ENCODE peak calls at places on chromosomes 3 and 15, in nine cellular contexts. D is A549, V is DND-41, S is heart left ventricle, U is trophoblast cell, I is suprapubic skin, W is cardiac muscle cell, L is PC-9, E is left lung. A is an unnamed sample.

GRCh38 chr15:32908921-32909320 is 191.1 kb downstream of the GREM1 start:
- DNase-seq in D (no peak), V (no peak), S (no peak), U (no peak), I (no peak), W (peak), L (no peak), E (no peak), A (no peak)

GRCh38 chr3:90007786-90008499 is 900.5 kb downstream of the EPHA3 start:
- DNase-seq in D (no peak), V (no peak), S (peak), U (no peak), I (no peak), W (peak), L (no peak), E (no peak), A (no peak)

GRCh38 chr15:85276508-85276907 is 103.9 kb upstream of the AKAP13 start:
- DNase-seq in D (no peak), V (no peak), S (no peak), U (no peak), I (no peak), W (no peak), L (no peak), E (no peak), A (no peak)

GRCh38 chr3:146159037-146159436 is 1.9 kb downstream of the PLOD2 start:
- DNase-seq in D (no peak), V (no peak), S (no peak), U (no peak), I (no peak), W (no peak), L (no peak), E (no peak), A (no peak)

GRCh38 chr15:83671603-83672002 is 17.7 kb downstream of the ADAMTSL3 start:
- DNase-seq in D (no peak), V (no peak), S (no peak), U (no peak), I (no peak), W (no peak), L (no peak), E (no peak), A (no peak)

GRCh38 chr3:36814071-36814717 is 49.8 kb upstream of the DCLK3 start:
- DNase-seq in D (no peak), V (no peak), S (no peak), U (no peak), I (no peak), W (no peak), L (no peak), E (no peak), A (no peak)

GRCh38 chr3:70982700-70983140 is 600.8 kb downstream of the FOXP1 start:
- DNase-seq in D (peak), V (no peak), S (peak), U (peak), I (peak), W (peak), L (peak), E (no peak), A (no peak)

GRCh38 chr3:122786067-122786466 is 7.6 kb downstream of the HSPBAP1 start:
- DNase-seq in D (peak), V (no peak), S (no peak), U (peak), I (no peak), W (peak), L (no peak), E (no peak), A (no peak)

GRCh38 chr3:128348805-128349531 is 117.7 kb downstream of the DNAJB8 start:
- DNase-seq in D (no peak), V (no peak), S (no peak), U (no peak), I (no peak), W (peak), L (peak), E (no peak), A (no peak)

GRCh38 chr3:127848131-127849129 is 26.1 kb upstream of the MGLL start:
- DNase-seq in D (no peak), V (no peak), S (no peak), U (no peak), I (no peak), W (peak), L (peak), E (no peak), A (no peak)

GRCh38 chr15:67006089-67007065 is 59.0 kb upstream of the SMAD3 start:
- DNase-seq in D (no peak), V (no peak), S (no peak), U (peak), I (no peak), W (peak), L (no peak), E (no peak), A (no peak)
- H3K27ac ChIP-seq in D (no peak), V (no peak), S (no peak), U (no peak), I (no peak), W (no peak), L (no peak), E (no peak), A (no peak)

GRCh38 chr15:69648775-69649735 is 196.4 kb downstream of the RPLP1 start:
- DNase-seq in D (no peak), V (no peak), S (no peak), U (peak), I (no peak), W (no peak), L (peak), E (no peak), A (no peak)
- H3K4me3 ChIP-seq in D (no peak), V (no peak), S (no peak), U (no peak), I (no peak), W (no peak), L (no peak), E (no peak), A (no peak)

GRCh38 chr15:81530271-81530670 is 156.3 kb upstream of the TMC3 start:
- DNase-seq in D (no peak), V (no peak), S (no peak), U (no peak), I (no peak), W (no peak), L (no peak), E (no peak), A (no peak)
- H3K27ac ChIP-seq in D (no peak), V (no peak), S (no peak), U (no peak), I (no peak), W (no peak), L (no peak), E (no peak), A (no peak)

GRCh38 chr3:170047133-170047404 is 9.3 kb downstream of the GPR160 start:
- DNase-seq in D (no peak), V (no peak), S (no peak), U (no peak), I (no peak), W (no peak), L (no peak), E (no peak), A (no peak)

GRCh38 chr3:170046269-170047132 is 8.7 kb downstream of the GPR160 start:
- DNase-seq in D (no peak), V (no peak), S (no peak), U (no peak), I (no peak), W (no peak), L (peak), E (no peak), A (no peak)

GRCh38 chr3:170044280-170044679 is 6.5 kb downstream of the GPR160 start:
- DNase-seq in D (no peak), V (no peak), S (no peak), U (no peak), I (no peak), W (no peak), L (no peak), E (no peak), A (no peak)

GRCh38 chr3:170043506-170043905 is 5.7 kb downstream of the GPR160 start:
- DNase-seq in D (no peak), V (no peak), S (no peak), U (no peak), I (no peak), W (no peak), L (no peak), E (no peak), A (no peak)

GRCh38 chr3:170044795-170045244 is 7.0 kb downstream of the GPR160 start:
- DNase-seq in D (no peak), V (no peak), S (no peak), U (no peak), I (no peak), W (no peak), L (no peak), E (no peak), A (no peak)
- H3K4me3 ChIP-seq in D (no peak), V (no peak), S (no peak), U (no peak), I (no peak), W (no peak), L (no peak), E (no peak), A (no peak)